ENCODE peak calls at places on chromosomes 2 and 18, in five cellular contexts. X, K, E, Q and U are unnamed samples.

GRCh38 chr2:10905006-10905871 is 6.5 kb upstream of the KCNF1 start:
- DNase-seq in X (no peak), K (no peak), E (peak), Q (no peak), U (no peak)

GRCh38 chr18:25284861-25285574 is 66.9 kb downstream of the ZNF521 start:
- DNase-seq in X (no peak), K (no peak), E (no peak), Q (peak), U (peak)

GRCh38 chr2:83730258-83730657 is 728.8 kb downstream of the SUCLG1 start:
- DNase-seq in X (no peak), K (no peak), E (no peak), Q (peak), U (no peak)

GRCh38 chr2:101883860-101884259 is 107.9 kb upstream of the IL1R2 start:
- DNase-seq in X (peak), K (peak), E (peak), Q (peak), U (peak)

GRCh38 chr2:238945433-238946150 is 97.7 kb downstream of the TWIST2 start:
- DNase-seq in X (peak), K (peak), E (no peak), Q (peak), U (peak)

GRCh38 chr18:183769-184168 is 25.4 kb downstream of the USP14 start:
- DNase-seq in X (no peak), K (no peak), E (no peak), Q (peak), U (peak)

GRCh38 chr18:9617006-9617542 is 2.7 kb upstream of the PPP4R1 start:
- DNase-seq in X (no peak), K (peak), E (no peak), Q (peak), U (peak)

GRCh38 chr2:195489101-195489500 is 167.9 kb upstream of the SLC39A10 start:
- DNase-seq in X (no peak), K (no peak), E (no peak), Q (peak), U (peak)

GRCh38 chr2:232699110-232699509 is 2.0 kb downstream of the GIGYF2 start:
- DNase-seq in X (no peak), K (peak), E (no peak), Q (peak), U (no peak)

GRCh38 chr2:205766765-205767359 is 84.6 kb downstream of the NRP2 start:
- DNase-seq in X (no peak), K (peak), E (peak), Q (peak), U (peak)

GRCh38 chr2:231200805-231201474 is 2.5 kb downstream of the ARMC9 start:
- DNase-seq in X (no peak), K (peak), E (peak), Q (peak), U (peak)

GRCh38 chr2:215401896-215402379 is 33.9 kb downstream of the FN1 start:
- DNase-seq in X (no peak), K (peak), E (no peak), Q (peak), U (peak)

GRCh38 chr18:9719421-9719981 is 11.4 kb downstream of the RAB31 start:
- DNase-seq in X (peak), K (peak), E (peak), Q (peak), U (peak)

GRCh38 chr2:178282075-178282474 is 87.8 kb downstream of the OSBPL6 start:
- DNase-seq in X (no peak), K (peak), E (peak), Q (peak), U (peak)

GRCh38 chr2:28709101-28709500 is 42.5 kb upstream of the PPP1CB start:
- DNase-seq in X (no peak), K (no peak), E (peak), Q (peak), U (peak)

GRCh38 chr18:46169464-46169941 is 65.3 kb downstream of the HAUS1 start:
- DNase-seq in X (no peak), K (peak), E (peak), Q (peak), U (peak)

GRCh38 chr2:101766871-101767739 is 69.6 kb downstream of the MAP4K4 start:
- DNase-seq in X (no peak), K (peak), E (peak), Q (peak), U (peak)

GRCh38 chr2:158204741-158205165 is 103.1 kb downstream of the UPP2 start:
- DNase-seq in X (no peak), K (no peak), E (no peak), Q (no peak), U (peak)

GRCh38 chr18:22109535-22109934 is 59.9 kb upstream of the GATA6 start:
- DNase-seq in X (no peak), K (no peak), E (no peak), Q (no peak), U (no peak)

GRCh38 chr18:52242711-52243110 is 97.3 kb upstream of the DCC start:
- DNase-seq in X (no peak), K (no peak), E (no peak), Q (peak), U (no peak)

GRCh38 chr2:72149556-72150156 is 2.0 kb upstream of the CYP26B1 start:
- DNase-seq in X (no peak), K (no peak), E (no peak), Q (peak), U (peak)
- TF ChIP-seq EZH2 in X (no peak), K (no peak), E (no peak), Q (peak), U (peak)

GRCh38 chr2:26914286-26914962 is 56.0 kb upstream of the MAPRE3 start:
- DNase-seq in X (no peak), K (no peak), E (no peak), Q (no peak), U (no peak)
- H3K4me2 ChIP-seq in X (no peak), K (no peak), E (no peak), Q (no peak), U (no peak)

GRCh38 chr2:24010477-24011277 is 792 bp downstream of the MFSD2B start:
- DNase-seq in X (no peak), K (no peak), E (no peak), Q (no peak), U (no peak)
- TF ChIP-seq EZH2 in X (no peak), K (no peak), E (no peak), Q (no peak), U (peak)

DNA sequence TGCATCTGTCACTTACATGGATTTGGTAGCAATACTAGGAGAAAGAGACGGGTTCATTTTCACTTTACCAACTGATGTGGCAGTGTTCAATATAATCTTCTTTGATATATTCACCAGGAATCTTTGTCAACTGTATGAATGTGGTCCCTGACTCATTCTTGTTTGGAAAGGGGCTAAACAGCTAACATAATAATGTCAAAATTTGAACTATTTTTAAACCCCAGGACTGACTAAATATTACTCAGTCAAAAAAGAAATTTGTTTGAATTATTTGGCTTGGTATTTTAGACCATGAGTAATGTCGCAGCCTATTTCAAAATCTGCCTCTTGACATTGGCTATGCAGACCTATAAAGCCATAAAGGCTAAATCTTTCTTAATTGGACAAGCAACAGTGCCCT is 413.7 kb upstream of the RGPD4 start:
- DNase-seq in X (no peak), K (peak), E (no peak), Q (peak), U (peak)
- H3K4me2 ChIP-seq in X (no peak), K (peak), E (no peak), Q (peak), U (no peak)

GRCh38 chr2:174343638-174344455 is 9.1 kb downstream of the SP9 start:
- DNase-seq in X (no peak), K (no peak), E (no peak), Q (no peak), U (no peak)
- TF ChIP-seq EZH2 in X (no peak), K (no peak), E (no peak), Q (no peak), U (peak)

GRCh38 chr2:237615631-237616249 is 11.6 kb upstream of the LRRFIP1 start:
- DNase-seq in X (no peak), K (no peak), E (no peak), Q (no peak), U (no peak)

GRCh38 chr2:237616373-237617304 is 10.7 kb upstream of the LRRFIP1 start:
- DNase-seq in X (no peak), K (peak), E (peak), Q (peak), U (peak)

GRCh38 chr2:237613679-237614078 is 13.7 kb upstream of the LRRFIP1 start:
- DNase-seq in X (no peak), K (no peak), E (no peak), Q (no peak), U (no peak)

GRCh38 chr2:237612527-237613357 is 14.6 kb upstream of the LRRFIP1 start:
- DNase-seq in X (no peak), K (no peak), E (no peak), Q (no peak), U (no peak)

DNA sequence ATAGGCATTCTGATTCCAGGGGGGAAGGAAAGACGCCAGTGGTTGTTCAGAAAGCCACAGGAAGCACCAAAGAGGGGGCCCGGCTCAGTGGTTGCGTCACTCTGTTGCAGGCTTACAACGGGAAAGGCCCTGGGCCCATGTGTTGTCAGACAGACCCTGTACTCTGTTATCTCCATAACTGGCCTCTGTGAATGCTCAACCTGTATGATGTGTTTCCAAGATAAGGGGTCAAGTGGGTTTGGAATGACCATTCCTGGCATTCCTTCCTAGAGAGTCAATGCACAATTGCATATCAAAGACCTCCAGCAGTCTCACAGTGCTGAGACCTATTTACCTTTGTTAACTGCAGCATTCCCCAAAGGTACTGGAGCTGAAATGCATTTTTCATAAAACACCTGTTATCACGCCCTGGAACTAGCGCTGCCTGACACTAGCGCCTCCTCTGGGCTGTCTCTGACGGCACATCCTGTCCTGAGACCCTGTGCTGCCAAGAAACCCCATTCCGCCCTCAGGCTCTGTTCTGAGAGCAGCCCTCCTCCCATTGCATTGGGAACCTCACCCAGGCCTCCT is 13.2 kb upstream of the LRRFIP1 start:
- DNase-seq in X (no peak), K (no peak), E (peak), Q (no peak), U (no peak)
- H3K4me2 ChIP-seq in X (peak), K (no peak), E (peak), Q (no peak), U (no peak)

DNA sequence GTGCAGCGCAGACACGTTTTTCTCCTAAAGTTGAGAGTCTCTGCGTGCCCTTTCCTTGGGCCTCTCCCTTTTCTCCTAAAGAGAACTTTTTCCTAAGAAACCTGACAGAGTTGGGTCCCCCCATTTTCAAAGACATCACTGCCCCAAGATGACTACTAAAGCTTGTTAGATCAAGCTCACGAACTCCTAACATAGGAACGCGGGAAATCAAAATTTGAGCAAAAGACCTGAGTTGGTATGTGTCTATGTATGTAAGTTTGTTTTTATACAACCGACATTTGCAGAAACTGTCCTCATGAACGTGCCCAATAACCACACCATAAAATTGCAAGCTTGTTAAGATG is 1.3 kb downstream of the HOXD13 start:
- DNase-seq in X (no peak), K (no peak), E (no peak), Q (no peak), U (no peak)
- TF ChIP-seq EZH2 in X (no peak), K (no peak), E (no peak), Q (no peak), U (no peak)

DNA sequence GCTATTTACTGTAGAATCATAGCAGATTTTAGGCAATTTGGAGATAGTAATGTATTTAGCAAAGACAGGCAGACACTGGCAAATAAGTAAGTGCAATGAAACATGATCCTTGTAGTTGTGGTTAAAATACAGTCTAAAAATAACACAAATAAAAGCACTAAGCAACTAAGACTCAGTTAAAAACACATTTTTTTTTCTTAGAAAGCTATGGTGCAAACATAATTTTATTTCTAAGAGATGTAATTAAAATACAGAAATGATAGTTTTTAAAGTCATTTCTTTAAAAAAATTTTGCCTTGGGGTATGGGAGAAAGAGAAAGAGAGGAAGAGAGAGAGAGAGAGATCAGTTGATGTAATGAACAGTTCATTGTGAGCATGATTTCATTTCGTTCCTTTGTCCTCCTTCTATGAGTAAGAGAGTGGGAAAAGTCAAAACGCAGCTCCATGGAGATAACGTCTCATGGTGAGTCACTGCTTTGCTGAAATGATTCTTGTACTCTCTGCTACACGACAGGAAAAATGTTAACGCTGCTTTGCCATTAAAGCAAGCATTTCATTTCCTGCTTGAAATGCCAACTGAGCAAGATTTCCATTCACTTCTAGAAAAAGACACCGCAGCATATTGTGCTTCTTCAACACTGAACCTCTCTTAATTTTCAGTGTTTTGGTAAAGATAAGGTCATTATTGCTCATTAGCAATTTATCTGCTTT is 61.3 kb upstream of the PGAP1 start:
- DNase-seq in X (peak), K (peak), E (peak), Q (peak), U (peak)
- H3K4me2 ChIP-seq in X (peak), K (peak), E (peak), Q (peak), U (peak)

GRCh38 chr2:25043241-25043867 is 1.5 kb downstream of the EFR3B start:
- DNase-seq in X (no peak), K (peak), E (peak), Q (peak), U (peak)
- TF ChIP-seq EZH2 in X (no peak), K (no peak), E (no peak), Q (no peak), U (no peak)